ENCODE peak calls at places on chromosomes 16 and 17, in four cellular contexts. J, C, K and P are unnamed samples.

GRCh38 chr16:86505185-86505898 is 5.0 kb upstream of the FOXF1 start:
- DNase-seq in K (no peak), J (peak), C (no peak), P (no peak)

GRCh38 chr17:6567528-6568185 is 11.3 kb upstream of the PITPNM3 start:
- DNase-seq in J (no peak), K (no peak), C (no peak), P (no peak)

GRCh38 chr17:179721-180379 is 1.6 kb downstream of the DOC2B start:
- DNase-seq in C (no peak), K (no peak), J (no peak), P (no peak)

GRCh38 chr17:44556114-44556853 is 1.0 kb upstream of the FZD2 start:
- DNase-seq in K (no peak), C (no peak), J (peak), P (peak)

GRCh38 chr16:30700971-30701370 is 2.0 kb downstream of the SRCAP start:
- DNase-seq in C (no peak), K (no peak), J (no peak), P (no peak)

GRCh38 chr16:80404847-80405246 is 135.9 kb upstream of the DYNLRB2 start:
- DNase-seq in J (no peak), C (no peak), K (no peak), P (no peak)

GRCh38 chr17:48928876-48929811 is 15.5 kb downstream of the SNF8 start:
- DNase-seq in C (no peak), K (no peak), J (no peak), P (no peak)

GRCh38 chr17:49845210-49845782 is 2.6 kb downstream of the TAC4 start:
- DNase-seq in J (no peak), K (no peak), C (no peak), P (no peak)

GRCh38 chr16:53896711-53897110 is 192.8 kb downstream of the FTO start:
- DNase-seq in J (no peak), K (no peak), C (no peak), P (no peak)

GRCh38 chr16:57091200-57091989 is 988 bp upstream of the CPNE2 start:
- DNase-seq in C (no peak), K (peak), J (peak), P (peak)

GRCh38 chr16:81997738-81998137 is 13.5 kb downstream of the SDR42E1 start:
- DNase-seq in J (peak), C (no peak), K (no peak), P (peak)

GRCh38 chr16:56451753-56452689 is 667 bp downstream of the OGFOD1 start:
- DNase-seq in C (no peak), K (peak), J (peak), P (peak)

GRCh38 chr17:60601443-60602384 is 1.7 kb downstream of the PPM1D start:
- DNase-seq in C (peak), K (no peak), J (peak), P (peak)

GRCh38 chr17:27339836-27340550 is 46.1 kb downstream of the WSB1 start:
- DNase-seq in K (no peak), C (no peak), J (no peak), P (peak)

GRCh38 chr17:72417627-72418026 is 296.8 kb downstream of the SOX9 start:
- DNase-seq in C (no peak), J (no peak), K (no peak), P (no peak)

GRCh38 chr17:39923230-39923629 is 4.2 kb downstream of the ORMDL3 start:
- DNase-seq in C (no peak), J (no peak), K (no peak), P (no peak)

GRCh38 chr17:28133562-28133970 is 91.1 kb downstream of the NLK start:
- DNase-seq in C (no peak), J (peak), K (no peak), P (no peak)

GRCh38 chr17:15377608-15378007 is 36.2 kb upstream of the TEKT3 start:
- DNase-seq in J (peak), K (no peak), C (peak), P (peak)

GRCh38 chr16:31008154-31008950 is 2.1 kb downstream of the STX1B start:
- DNase-seq in K (no peak), J (peak), C (no peak), P (no peak)

GRCh38 chr16:56279132-56279531 is 87.8 kb downstream of the GNAO1 start:
- DNase-seq in J (no peak), C (no peak), K (no peak), P (no peak)

GRCh38 chr16:79784007-79784406 is 183.5 kb upstream of the MAF start:
- DNase-seq in C (no peak), J (no peak), K (no peak), P (no peak)

GRCh38 chr16:65176603-65177002 is 54.7 kb upstream of the CDH11 start:
- DNase-seq in K (no peak), C (no peak), J (peak), P (no peak)

GRCh38 chr17:49899588-49899987 is 51.7 kb upstream of the TAC4 start:
- DNase-seq in C (no peak), J (no peak), K (no peak), P (no peak)

GRCh38 chr16:15970202-15970601 is 20.8 kb downstream of the ABCC1 start:
- DNase-seq in K (no peak), C (no peak), J (no peak), P (no peak)

GRCh38 chr17:17236295-17237025 is 508 bp downstream of the FLCN start:
- DNase-seq in C (no peak), K (no peak), J (peak), P (peak)